ENCODE peak calls at places on chromosome 9, in six cellular contexts. O is effector memory CD8-positive, alpha-beta T cell; K is vagina; B is Peyer's patch; G is GM20000; F is SK-N-DZ. P is an unnamed sample.

GRCh38 chr9:112044183-112044582 is 130.9 kb downstream of the SUSD1 start:
- DNase-seq in B (no peak), O (no peak), K (no peak), F (no peak), G (no peak), P (no peak)

GRCh38 chr9:111759762-111760639 is 34.7 kb downstream of the SHOC1 start:
- DNase-seq in G (peak), F (peak), B (no peak), O (peak), K (no peak), P (peak)

GRCh38 chr9:126773004-126773607 is 31.7 kb upstream of the ZBTB43 start:
- DNase-seq in B (no peak), F (peak), K (no peak), O (no peak), G (no peak), P (no peak)

GRCh38 chr9:19946446-19947109 is 157.7 kb upstream of the SLC24A2 start:
- DNase-seq in F (no peak), B (no peak), G (no peak), K (no peak), O (no peak), P (no peak)

GRCh38 chr9:129323376-129323998 is 145.4 kb upstream of the IER5L start:
- DNase-seq in G (no peak), F (no peak), O (no peak), B (no peak), K (peak), P (no peak)

GRCh38 chr9:6771722-6772121 is 13.9 kb downstream of the KDM4C start:
- DNase-seq in F (no peak), B (no peak), O (no peak), K (no peak), G (no peak), P (no peak)

GRCh38 chr9:75891277-75892167 is 1.0 kb downstream of the PCSK5 start:
- DNase-seq in B (peak), O (no peak), F (no peak), K (no peak), G (peak), P (peak)

GRCh38 chr9:129861447-129861827 is 26.2 kb downstream of the USP20 start:
- DNase-seq in K (no peak), O (no peak), B (no peak), G (no peak), F (no peak), P (no peak)

GRCh38 chr9:114938687-114939575 is 8.5 kb upstream of the TNFSF8 start:
- DNase-seq in K (peak), G (no peak), F (no peak), O (no peak), B (no peak), P (no peak)

GRCh38 chr9:2026181-2026580 is 11.0 kb downstream of the SMARCA2 start:
- DNase-seq in G (no peak), B (no peak), K (no peak), F (no peak), O (no peak), P (no peak)

GRCh38 chr9:134544388-134545212 is 97.0 kb upstream of the COL5A1 start:
- DNase-seq in B (peak), O (no peak), F (no peak), K (no peak), G (no peak), P (peak)

GRCh38 chr9:86303316-86303975 is 21.1 kb upstream of the ISCA1 start:
- DNase-seq in G (no peak), O (no peak), K (no peak), F (no peak), B (no peak), P (no peak)

GRCh38 chr9:2039294-2040180 is 24.4 kb downstream of the SMARCA2 start:
- DNase-seq in O (no peak), G (no peak), B (no peak), K (no peak), F (no peak), P (no peak)

GRCh38 chr9:126470251-126470993 is 143.3 kb upstream of the LMX1B start:
- DNase-seq in O (peak), G (peak), B (no peak), K (no peak), F (no peak), P (no peak)

GRCh38 chr9:89799766-89800165 is 195.0 kb downstream of the GADD45G start:
- DNase-seq in K (no peak), O (no peak), G (no peak), B (no peak), F (no peak), P (no peak)

GRCh38 chr9:18489861-18490260 is 15.9 kb downstream of the ADAMTSL1 start:
- DNase-seq in O (no peak), F (no peak), K (no peak), B (no peak), G (no peak), P (no peak)

GRCh38 chr9:124259273-124260078 is 1.7 kb downstream of the NEK6 start:
- DNase-seq in G (no peak), F (no peak), K (no peak), O (no peak), B (peak), P (peak)

GRCh38 chr9:33125871-33126822 is 41.0 kb downstream of the B4GALT1 start:
- DNase-seq in K (no peak), O (no peak), G (peak), F (no peak), B (no peak), P (no peak)